ENCODE peak calls at places on chromosomes 2 and 18, in six cellular contexts. One of them, this sample, is unnamed.

GRCh38 chr2:127675335-127676261 is at the start of gene LIMS2:
- DNase-seq in activated naive CD4-positive, alpha-beta T cell: no peak
- DNase-seq in HFFc6: peak
- DNase-seq in SW480: peak
- DNase-seq in KBM-7: no peak
- DNase-seq in esophagus squamous epithelium: no peak
- DNase-seq in this sample: peak

GRCh38 chr2:19137433-19137832 is 221.0 kb downstream of the OSR1 start:
- DNase-seq in activated naive CD4-positive, alpha-beta T cell: no peak
- DNase-seq in KBM-7: no peak
- DNase-seq in SW480: no peak
- DNase-seq in HFFc6: no peak
- DNase-seq in esophagus squamous epithelium: no peak
- DNase-seq in this sample: no peak

GRCh38 chr2:12120281-12121150 is 374.1 kb downstream of the LPIN1 start:
- DNase-seq in KBM-7: no peak
- DNase-seq in esophagus squamous epithelium: no peak
- DNase-seq in HFFc6: peak
- DNase-seq in SW480: peak
- DNase-seq in activated naive CD4-positive, alpha-beta T cell: no peak
- DNase-seq in this sample: no peak

GRCh38 chr2:235600406-235600805 is 106.6 kb downstream of the AGAP1 start:
- DNase-seq in HFFc6: no peak
- DNase-seq in SW480: no peak
- DNase-seq in KBM-7: no peak
- DNase-seq in activated naive CD4-positive, alpha-beta T cell: no peak
- DNase-seq in esophagus squamous epithelium: no peak
- DNase-seq in this sample: no peak

GRCh38 chr18:12088731-12089375 is 4.8 kb upstream of the ANKRD62 start:
- DNase-seq in activated naive CD4-positive, alpha-beta T cell: no peak
- DNase-seq in HFFc6: no peak
- DNase-seq in KBM-7: no peak
- DNase-seq in esophagus squamous epithelium: no peak
- DNase-seq in SW480: no peak
- DNase-seq in this sample: no peak

GRCh38 chr2:130883520-130883919 is 46.8 kb downstream of the ARHGEF4 start:
- DNase-seq in activated naive CD4-positive, alpha-beta T cell: no peak
- DNase-seq in KBM-7: no peak
- DNase-seq in esophagus squamous epithelium: no peak
- DNase-seq in HFFc6: no peak
- DNase-seq in SW480: no peak
- DNase-seq in this sample: no peak

GRCh38 chr2:230713331-230714121 is 884 bp downstream of the CAB39 start:
- DNase-seq in esophagus squamous epithelium: no peak
- DNase-seq in KBM-7: peak
- DNase-seq in SW480: no peak
- DNase-seq in HFFc6: no peak
- DNase-seq in activated naive CD4-positive, alpha-beta T cell: peak
- DNase-seq in this sample: peak

GRCh38 chr2:164190700-164191099 is 430.6 kb downstream of the GRB14 start:
- DNase-seq in activated naive CD4-positive, alpha-beta T cell: no peak
- DNase-seq in HFFc6: no peak
- DNase-seq in SW480: no peak
- DNase-seq in KBM-7: no peak
- DNase-seq in esophagus squamous epithelium: no peak
- DNase-seq in this sample: peak

GRCh38 chr2:134334542-134335353 is 80.9 kb downstream of the MGAT5 start:
- DNase-seq in KBM-7: no peak
- DNase-seq in esophagus squamous epithelium: no peak
- DNase-seq in HFFc6: no peak
- DNase-seq in SW480: no peak
- DNase-seq in activated naive CD4-positive, alpha-beta T cell: no peak
- DNase-seq in this sample: no peak